ENCODE peak calls at places on chromosomes 16 and 17, in seven cellular contexts. T is A549, H is GM12878, F is GM23248, I is fibroblast of lung, E is K562, B is PC-3. X is an unnamed sample.

GRCh38 chr17:49637050-49637449 is 40.8 kb downstream of the SPOP start:
- DNase-seq in I (no peak), B (peak; percentile 22), T (no peak), H (no peak), E (no peak), F (peak; percentile 33), X (no peak)

GRCh38 chr16:86198201-86199118 is 299.5 kb downstream of the IRF8 start:
- DNase-seq in F (no peak), B (no peak), E (no peak), H (no peak), T (no peak), I (no peak), X (peak; percentile 33)

GRCh38 chr16:69319381-69319780 is 8.2 kb downstream of the VPS4A start:
- DNase-seq in E (no peak), I (no peak), B (no peak), T (no peak), F (no peak), H (no peak), X (no peak)

GRCh38 chr16:24098896-24099295 is 157.2 kb upstream of the CACNG3 start:
- DNase-seq in I (no peak), T (no peak), E (no peak), B (no peak), H (no peak), F (no peak), X (no peak)

GRCh38 chr17:50865060-50865867 is 890 bp downstream of the TOB1 start:
- DNase-seq in E (peak; percentile 70), F (peak; percentile 76), B (peak; percentile 53), I (peak; percentile 42), H (no peak), T (no peak), X (peak; percentile 54)

GRCh38 chr16:79089735-79090284 is 510.7 kb downstream of the MAF start:
- DNase-seq in H (peak; percentile 9), B (no peak), I (no peak), F (no peak), E (no peak), T (no peak), X (no peak)

GRCh38 chr16:50273888-50274770 is 7.8 kb downstream of the ADCY7 start:
- DNase-seq in I (no peak), E (no peak), F (no peak), T (no peak), B (no peak), H (peak; percentile 64), X (no peak)

GRCh38 chr17:44378171-44378705 is 11.2 kb downstream of the ITGA2B start:
- DNase-seq in E (no peak), F (no peak), I (no peak), H (no peak), T (no peak), B (no peak), X (no peak)

GRCh38 chr17:39461911-39462641 is 790 bp downstream of the CDK12 start:
- DNase-seq in H (peak; percentile 32), I (peak; percentile 60), B (peak; percentile 7), E (peak; percentile 84), F (peak; percentile 86), T (no peak), X (peak; percentile 85)

GRCh38 chr16:61715392-61715791 is 320.8 kb downstream of the CDH8 start:
- DNase-seq in I (no peak), H (no peak), E (no peak), F (no peak), T (no peak), B (no peak), X (no peak)

GRCh38 chr17:72600934-72601333 is 480.1 kb downstream of the SOX9 start:
- DNase-seq in H (no peak), B (peak; percentile 56), T (no peak), I (no peak), E (no peak), F (peak; percentile 78), X (no peak)

GRCh38 chr17:39270923-39271322 is 45.2 kb upstream of the STAC2 start:
- DNase-seq in T (no peak), B (peak; percentile 22), F (peak; percentile 89), I (peak; percentile 92), H (no peak), E (peak; percentile 61), X (peak; percentile 51)

GRCh38 chr16:81457326-81458133 is 12.9 kb downstream of the CMIP start:
- DNase-seq in H (no peak), B (no peak), T (peak; percentile 95), E (peak; percentile 81), I (peak; percentile 75), F (peak; percentile 89), X (peak; percentile 83)

GRCh38 chr17:49727353-49727752 is 19.6 kb upstream of the SLC35B1 start:
- DNase-seq in T (no peak), F (no peak), B (no peak), E (no peak), H (no peak), I (no peak), X (no peak)

GRCh38 chr16:72428611-72429376 is 256.8 kb upstream of the PMFBP1 start:
- DNase-seq in I (no peak), T (no peak), H (no peak), F (no peak), B (no peak), E (no peak), X (no peak)

GRCh38 chr17:71933306-71933705 is 187.5 kb upstream of the SOX9 start:
- DNase-seq in E (no peak), F (no peak), B (no peak), I (no peak), H (no peak), T (no peak), X (no peak)

GRCh38 chr17:81712468-81713003 is 452 bp downstream of the SLC25A10 start:
- DNase-seq in H (no peak), F (peak; percentile 71), E (peak; percentile 72), I (no peak), T (peak; percentile 77), B (peak; percentile 25), X (peak; percentile 37)

GRCh38 chr17:57708401-57708800 is 36.7 kb downstream of the CCDC182 start:
- DNase-seq in F (peak; percentile 39), E (no peak), I (no peak), T (no peak), B (no peak), H (no peak), X (peak; percentile 11)

GRCh38 chr17:54277868-54278267 is 455.1 kb downstream of the KIF2B start:
- DNase-seq in H (no peak), T (no peak), E (no peak), F (no peak), B (no peak), I (no peak), X (no peak)

GRCh38 chr17:71024172-71024571 is 854.8 kb downstream of the KCNJ2 start:
- DNase-seq in I (peak; percentile 28), F (no peak), E (no peak), B (no peak), H (no peak), T (no peak), X (peak; percentile 38)

GRCh38 chr17:5667871-5668270 is 83.6 kb upstream of the NLRP1 start:
- DNase-seq in H (no peak), I (no peak), F (peak; percentile 34), B (no peak), E (peak; percentile 5), T (no peak), X (no peak)

GRCh38 chr17:38465420-38466345 is 37.4 kb downstream of the ARHGAP23 start:
- DNase-seq in T (no peak), I (no peak), B (no peak), H (no peak), F (peak; percentile 96), E (no peak), X (no peak)

GRCh38 chr17:48416971-48417370 is 13.0 kb downstream of the SKAP1 start:
- DNase-seq in F (no peak), B (no peak), T (no peak), E (no peak), H (no peak), I (no peak), X (no peak)

GRCh38 chr17:48406936-48407567 is 23.0 kb downstream of the SKAP1 start:
- DNase-seq in F (no peak), I (no peak), T (no peak), B (no peak), H (no peak), E (no peak), X (no peak)

GRCh38 chr17:48409607-48410006 is 20.4 kb downstream of the SKAP1 start:
- DNase-seq in I (no peak), E (no peak), B (no peak), T (no peak), F (no peak), H (no peak), X (no peak)

GRCh38 chr17:48413613-48414405 is 16.2 kb downstream of the SKAP1 start:
- DNase-seq in E (no peak), B (no peak), T (no peak), H (no peak), F (no peak), I (no peak), X (no peak)

GRCh38 chr17:48412841-48413240 is 17.2 kb downstream of the SKAP1 start:
- DNase-seq in B (no peak), T (no peak), F (peak; percentile 48), H (no peak), E (no peak), I (no peak), X (no peak)
- H3K4me2 ChIP-seq in B (no peak overlapping the region), T (no peak overlapping the region), F (no peak overlapping the region), H (peak overlapping the region; percentile 56), E (no peak overlapping the region), I (no peak overlapping the region), X (no peak overlapping the region)

GRCh38 chr16:11655655-11656054 is 12.6 kb upstream of the SNN start:
- DNase-seq in I (no peak), H (no peak), T (no peak), F (no peak), E (no peak), B (no peak), X (no peak)

GRCh38 chr16:11662582-11662981 is 5.7 kb upstream of the SNN start:
- DNase-seq in B (no peak), E (no peak), I (no peak), H (no peak), T (no peak), F (no peak), X (no peak)

GRCh38 chr16:11665071-11665491 is 3.2 kb upstream of the SNN start:
- DNase-seq in T (no peak), H (no peak), B (no peak), E (no peak), F (no peak), I (no peak), X (no peak)

GRCh38 chr16:11658896-11659708 is 9.2 kb upstream of the SNN start:
- DNase-seq in H (no peak), E (no peak), T (no peak), B (no peak), I (peak; percentile 30), F (no peak), X (no peak)
- H3K4me2 ChIP-seq in H (no peak overlapping the region), E (no peak overlapping the region), T (no peak overlapping the region), B (no peak overlapping the region), I (no peak overlapping the region), F (no peak overlapping the region), X (no peak overlapping the region)

DNA sequence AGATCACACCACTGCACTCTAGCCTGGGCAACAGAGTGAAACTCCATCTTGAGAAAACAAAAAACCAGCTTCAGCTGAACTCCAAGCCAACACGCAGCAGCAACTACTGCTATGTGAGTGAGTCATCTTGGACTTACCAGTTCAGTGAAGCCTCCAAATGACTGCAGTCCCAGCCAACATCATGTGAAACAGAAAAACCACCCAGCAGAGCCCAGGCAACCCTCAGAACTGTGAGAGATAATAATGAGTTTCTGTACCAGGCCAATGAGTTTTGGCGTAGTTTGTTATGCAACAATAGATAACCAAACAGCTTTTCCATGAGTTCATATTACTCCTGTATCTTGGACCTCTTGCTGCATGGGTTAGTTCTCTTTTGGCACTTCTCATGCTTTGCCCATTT is 23.3 kb downstream of the PHF12 start:
- DNase-seq in T (no peak), B (no peak), I (no peak), E (peak; percentile 60), H (no peak), F (peak; percentile 48), X (peak; percentile 52)
- H3K4me2 ChIP-seq in T (no peak overlapping the region), B (no peak overlapping the region), I (no peak overlapping the region), E (no peak overlapping the region), H (no peak overlapping the region), F (no peak overlapping the region), X (no peak overlapping the region)

GRCh38 chr17:68318103-68318991 is 27.1 kb downstream of the ARSG start:
- DNase-seq in B (peak; percentile 96), F (peak; percentile 90), H (no peak), T (peak; percentile 43), I (peak; percentile 18), E (no peak), X (peak; percentile 94)
- H3K4me2 ChIP-seq in B (peak overlapping the region; percentile 48), F (no peak overlapping the region), H (no peak overlapping the region), T (peak overlapping the region; percentile 11), I (no peak overlapping the region), E (no peak overlapping the region), X (no peak overlapping the region)